ENCODE peak calls at places on chromosome 4, in eight cellular contexts. W is anterior cingulate cortex, T is caudate nucleus, G is T-helper 1 cell, A is neural crest cell, V is ecto neural progenitor cell, F is retinal pigment epithelial cell, S is hypothalamus. K is an unnamed sample.

GRCh38 chr4:143438710-143439109 is 74.8 kb upstream of the SMARCA5 start:
- DNase-seq in W (no peak), T (no peak), G (no peak), A (no peak), V (no peak), F (no peak), S (no peak), K (no peak)

GRCh38 chr4:81213671-81214070 is 1.4 kb downstream of the PRKG2 start:
- DNase-seq in W (no peak), T (no peak), G (no peak), A (no peak), V (no peak), F (no peak), S (no peak), K (no peak)

GRCh38 chr4:24489870-24490269 is 94.5 kb downstream of the DHX15 start:
- DNase-seq in W (no peak), T (no peak), G (no peak), A (no peak), V (no peak), F (no peak), S (no peak), K (no peak)

GRCh38 chr4:2907706-2908293 is 55.4 kb downstream of the NOP14 start:
- DNase-seq in W (no peak), T (no peak), G (no peak), A (no peak), V (no peak), F (no peak), S (no peak), K (no peak)

GRCh38 chr4:26713563-26714145 is 129.8 kb downstream of the TBC1D19 start:
- DNase-seq in W (no peak), T (no peak), G (no peak), A (no peak), V (no peak), F (no peak), S (no peak), K (no peak)

GRCh38 chr4:140423106-140423505 is 4.3 kb downstream of the CLGN start:
- DNase-seq in W (no peak), T (no peak), G (no peak), A (no peak), V (no peak), F (peak; percentile 10), S (no peak), K (no peak)

GRCh38 chr4:54607521-54607920 is 50.2 kb upstream of the KIT start:
- DNase-seq in W (no peak), T (no peak), G (no peak), A (no peak), V (no peak), F (no peak), S (no peak), K (no peak)

GRCh38 chr4:11070813-11071212 is 357.9 kb downstream of the HS3ST1 start:
- DNase-seq in W (no peak), T (no peak), G (no peak), A (no peak), V (no peak), F (no peak), S (no peak), K (no peak)

GRCh38 chr4:161332696-161333095 is 831.1 kb downstream of the FSTL5 start:
- DNase-seq in W (no peak), T (no peak), G (no peak), A (no peak), V (no peak), F (no peak), S (no peak), K (no peak)

GRCh38 chr4:174437756-174438155 is 84.5 kb downstream of the HPGD start:
- DNase-seq in W (no peak), T (no peak), G (no peak), A (no peak), V (no peak), F (no peak), S (no peak), K (no peak)